ENCODE peak calls at places on chromosome 14, in six cellular contexts. Y is HepG2, H is A549, O is GM12878, V is K562, Q is upper lobe of left lung. N is an unnamed sample.

GRCh38 chr14:73180385-73180805 is 44.1 kb downstream of the PSEN1 start:
- ATAC-seq in H (peak; percentile 58), V (no peak), Y (no peak), Q (peak; percentile 55), O (no peak), N (peak; percentile 89)

GRCh38 chr14:69996197-69996596 is 117.0 kb downstream of the SMOC1 start:
- ATAC-seq in V (no peak), O (no peak), Q (no peak), Y (no peak), H (peak; percentile 10), N (no peak)

GRCh38 chr14:83535396-83535906 is 1994.5 kb upstream of the FLRT2 start:
- ATAC-seq in Q (no peak), O (no peak), Y (no peak), H (no peak), V (no peak), N (no peak)

GRCh38 chr14:89000007-89000942 is 175.8 kb downstream of the TTC8 start:
- ATAC-seq in V (peak; percentile 92), H (peak; percentile 92), Y (peak; percentile 36), Q (peak; percentile 71), O (no peak), N (no peak)

GRCh38 chr14:65098586-65098985 is 3.7 kb downstream of the MAX start:
- ATAC-seq in O (peak; percentile 2), V (no peak), Y (no peak), H (no peak), Q (no peak), N (no peak)

GRCh38 chr14:78341827-78342389 is 171.7 kb downstream of the NRXN3 start:
- ATAC-seq in H (no peak), O (no peak), V (no peak), Y (no peak), Q (peak; percentile 73), N (no peak)

GRCh38 chr14:63205281-63205575 is 985 bp downstream of the RHOJ start:
- ATAC-seq in Q (no peak), H (no peak), O (no peak), Y (no peak), V (no peak), N (no peak)

GRCh38 chr14:39302124-39302810 is 68.6 kb downstream of the MIA2 start:
- ATAC-seq in H (no peak), V (no peak), Q (no peak), Y (no peak), O (no peak), N (no peak)

GRCh38 chr14:38788060-38788459 is 315.0 kb downstream of the SEC23A start:
- ATAC-seq in O (no peak), Q (no peak), H (no peak), Y (no peak), V (no peak), N (no peak)

GRCh38 chr14:91261115-91261514 is 16.6 kb upstream of the GPR68 start:
- ATAC-seq in H (no peak), Q (no peak), O (peak; percentile 10), Y (no peak), V (no peak), N (no peak)

GRCh38 chr14:22797017-22797917 is 18.0 kb downstream of the SLC7A7 start:
- ATAC-seq in V (peak; percentile 82), H (no peak), Y (peak; percentile 17), Q (no peak), O (no peak), N (no peak)

GRCh38 chr14:69373104-69373503 is 25.0 kb downstream of the ERH start:
- ATAC-seq in O (no peak), Q (no peak), H (no peak), V (no peak), Y (no peak), N (no peak)

GRCh38 chr14:54446201-54446693 is 5.1 kb upstream of the CNIH1 start:
- ATAC-seq in Y (no peak), V (no peak), H (no peak), O (no peak), Q (peak; percentile 47), N (no peak)

GRCh38 chr14:75119056-75119455 is 7.8 kb downstream of the NEK9 start:
- ATAC-seq in H (no peak), O (no peak), Y (no peak), Q (no peak), V (no peak), N (no peak)

GRCh38 chr14:54105898-54106297 is 149.3 kb upstream of the BMP4 start:
- ATAC-seq in H (no peak), Q (no peak), Y (no peak), O (no peak), V (no peak), N (no peak)

GRCh38 chr14:33184587-33184986 is 245.9 kb downstream of the NPAS3 start:
- ATAC-seq in O (no peak), Q (no peak), V (no peak), Y (no peak), H (no peak), N (no peak)

GRCh38 chr14:49240383-49240782 is 345.8 kb downstream of the RPS29 start:
- ATAC-seq in H (no peak), Y (no peak), O (no peak), Q (peak; percentile 15), V (no peak), N (no peak)

GRCh38 chr14:37931998-37932397 is 275.7 kb upstream of the SSTR1 start:
- ATAC-seq in Y (no peak), O (no peak), H (no peak), V (no peak), Q (no peak), N (no peak)

GRCh38 chr14:29630566-29631160 is 297.0 kb downstream of the PRKD1 start:
- ATAC-seq in H (no peak), Y (no peak), V (no peak), Q (no peak), O (no peak), N (no peak)

GRCh38 chr14:77979666-77980351 is 179.9 kb downstream of the ADCK1 start:
- ATAC-seq in Y (peak; percentile 89), O (no peak), Q (no peak), V (peak; percentile 96), H (peak; percentile 63), N (no peak)

GRCh38 chr14:36520601-36521525 is 831 bp upstream of the NKX2-1 start:
- ATAC-seq in Y (peak; percentile 87), V (peak; percentile 72), O (peak; percentile 36), Q (peak; percentile 21), H (peak; percentile 83), N (no peak)

GRCh38 chr14:23578560-23579310 is at the start of gene JPH4:
- ATAC-seq in Y (no peak), O (peak; percentile 27), Q (no peak), V (peak; percentile 53), H (peak; percentile 39), N (no peak)

GRCh38 chr14:54857830-54858269 is 44.8 kb downstream of the GCH1 start:
- ATAC-seq in V (no peak), Y (no peak), H (no peak), O (peak; percentile 89), Q (no peak), N (peak; percentile 90)

DNA sequence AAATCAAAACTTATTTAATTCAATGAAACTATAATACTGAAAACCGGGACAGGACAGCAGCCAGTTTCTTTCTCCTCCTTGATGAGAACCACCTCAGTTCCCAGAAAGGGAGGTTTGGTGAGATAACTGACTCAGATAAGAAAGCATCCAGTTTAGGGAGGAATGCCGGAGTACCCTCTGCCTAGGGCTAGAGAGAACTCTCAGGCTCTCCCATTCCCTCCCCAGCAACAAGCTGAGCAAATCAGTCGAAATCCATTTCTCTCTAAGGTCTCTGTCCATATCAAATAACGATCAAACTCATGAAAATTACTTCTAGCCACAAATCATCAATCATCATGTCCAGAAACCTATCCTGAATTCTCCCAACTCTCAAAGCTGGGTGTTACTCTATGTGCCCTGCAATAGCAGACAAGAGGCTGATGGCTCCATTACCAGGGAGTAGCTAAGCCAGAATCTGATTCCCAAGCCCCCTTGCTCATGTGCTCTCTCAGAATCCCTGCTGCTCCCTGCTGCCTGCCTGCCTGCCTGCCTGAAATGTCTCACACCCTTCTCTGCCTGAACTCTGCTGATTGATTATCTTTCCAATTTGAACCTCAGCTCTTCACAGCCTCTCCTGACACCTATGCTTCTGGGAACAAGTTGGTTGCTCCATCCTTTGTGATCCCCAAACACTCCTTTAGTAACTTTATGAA is 49.4 kb downstream of the SLC25A47 start:
- ATAC-seq in Q (no peak), Y (no peak), V (peak; percentile 2), O (no peak), H (no peak), N (no peak)
- TF ChIP-seq POLR2A in Q (no peak), Y (no peak), V (peak; percentile 34), O (no peak), H (no peak), N (no peak)

DNA sequence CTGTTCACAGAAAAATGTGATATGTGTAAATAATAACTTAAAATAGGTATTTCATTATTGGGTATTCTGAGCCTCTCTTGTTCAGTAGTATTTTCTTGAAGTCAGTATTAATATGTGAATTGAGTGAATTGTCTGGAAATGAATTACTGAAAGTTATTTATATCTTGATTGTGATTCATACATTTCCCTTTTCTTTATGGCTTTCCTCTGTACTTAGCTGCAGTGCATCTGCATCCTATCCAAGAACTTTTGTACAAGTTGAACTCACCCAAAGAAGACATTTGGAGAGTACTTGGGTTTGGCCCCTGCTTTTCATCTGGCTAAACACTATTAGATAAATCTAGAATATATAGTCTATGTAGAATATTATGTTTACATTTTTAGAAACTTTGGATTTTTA is 326.0 kb downstream of the RAD51B start:
- ATAC-seq in Q (no peak), Y (no peak), O (no peak), H (no peak), V (no peak), N (no peak)
- TF ChIP-seq EP300 in Q (no peak), Y (no peak), O (no peak), H (no peak), V (no peak), N (no peak)

DNA sequence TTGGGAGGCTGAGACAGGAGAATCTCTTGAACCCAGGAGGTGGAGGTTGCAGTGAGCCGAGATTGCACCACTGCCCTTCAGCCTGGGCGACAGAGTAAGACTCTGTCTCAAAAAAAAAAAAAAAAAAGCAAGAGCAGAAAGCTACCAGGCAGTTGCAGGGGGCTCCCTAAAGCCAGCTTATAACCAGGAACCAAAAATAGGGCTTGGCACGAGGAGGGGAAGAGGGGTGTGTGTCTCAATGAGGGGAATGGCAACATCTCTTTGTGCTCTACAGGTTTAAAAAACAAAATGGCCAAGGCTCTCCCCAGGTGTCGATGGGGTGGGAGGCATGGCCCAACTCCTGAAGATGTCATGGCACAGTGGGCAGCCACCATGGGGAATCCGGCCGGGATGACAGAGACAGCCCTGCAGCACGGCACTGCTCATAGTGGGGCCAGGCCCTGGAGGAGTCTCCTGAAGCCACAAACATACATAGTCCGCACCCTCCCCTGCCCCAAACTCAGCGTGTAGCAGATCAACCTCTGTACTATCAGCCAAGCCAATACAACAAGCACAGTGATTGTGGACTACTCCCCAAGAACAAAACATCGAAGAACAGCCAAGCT is 16.0 kb upstream of the EIF5 start:
- ATAC-seq in O (no peak), Q (no peak), H (no peak), V (no peak), Y (no peak), N (no peak)
- H3K4me3 ChIP-seq in O (no peak overlapping the region), Q (no peak overlapping the region), H (no peak overlapping the region), V (no peak overlapping the region), Y (no peak overlapping the region), N (no peak overlapping the region)

DNA sequence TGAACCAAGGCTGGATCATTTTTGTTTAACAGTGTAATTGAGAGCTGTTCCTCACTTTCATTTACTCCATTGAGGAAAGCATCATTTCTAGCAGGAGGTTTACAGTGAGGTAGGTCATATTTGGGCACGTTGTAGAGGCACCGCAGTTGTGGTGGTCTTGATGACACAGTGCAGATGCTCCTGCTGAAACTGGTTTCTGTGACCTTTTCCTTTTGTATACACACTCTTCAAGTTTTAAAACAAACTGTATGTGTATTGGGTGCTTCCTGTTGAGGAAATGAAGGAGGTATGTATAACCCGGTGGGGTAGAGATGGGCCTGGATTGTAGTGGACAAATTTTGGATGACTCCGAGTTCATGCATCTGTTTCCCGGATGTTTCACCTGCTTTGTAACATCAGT is 456.3 kb upstream of the RGS6 start:
- ATAC-seq in O (no peak), H (no peak), V (no peak), Q (no peak), Y (no peak), N (no peak)
- TF ChIP-seq POLR2A in O (no peak), H (no peak), V (no peak), Q (no peak), Y (no peak), N (no peak)

N was measured in gastroesophageal sphincter.